ENCODE peak calls at places on chromosome 22, in eight cellular contexts. T, V, H, D, Q, E, N and X are unnamed samples.

GRCh38 chr22:37045958-37046357 is 5.6 kb upstream of the KCTD17 start:
- DNase-seq in D (no peak), V (peak; percentile 28), H (no peak), E (no peak), Q (no peak), N (no peak), T (peak; percentile 32), X (no peak)

GRCh38 chr22:48227341-48228018 is 1465.0 kb downstream of the TBC1D22A start:
- DNase-seq in T (no peak), H (no peak), N (no peak), E (no peak), D (no peak), Q (peak; percentile 25), V (no peak), X (peak; percentile 6)

GRCh38 chr22:46726066-46726985 is 11.7 kb downstream of the CERK start:
- DNase-seq in Q (no peak), E (peak; percentile 48), T (no peak), D (no peak), H (no peak), N (no peak), V (no peak), X (no peak)

GRCh38 chr22:49701380-49702067 is 126.1 kb downstream of the BRD1 start:
- DNase-seq in D (no peak), E (no peak), N (peak; percentile 28), H (no peak), V (no peak), Q (no peak), T (no peak), X (no peak)

GRCh38 chr22:48053973-48054372 is 1291.5 kb downstream of the TBC1D22A start:
- DNase-seq in Q (no peak), T (no peak), N (no peak), D (no peak), V (no peak), H (no peak), E (no peak), X (no peak)

GRCh38 chr22:24376606-24377005 is 50.8 kb upstream of the ADORA2A start:
- DNase-seq in H (no peak), T (no peak), N (no peak), E (no peak), Q (no peak), D (no peak), V (no peak), X (no peak)

GRCh38 chr22:49666146-49666809 is 161.4 kb downstream of the BRD1 start:
- DNase-seq in E (no peak), N (peak; percentile 16), Q (no peak), D (no peak), T (no peak), H (peak; percentile 20), V (no peak), X (no peak)

GRCh38 chr22:49726022-49726681 is 101.5 kb downstream of the BRD1 start:
- DNase-seq in V (no peak), D (no peak), Q (no peak), H (no peak), T (no peak), E (no peak), N (no peak), X (no peak)

GRCh38 chr22:50627452-50627913 is 469 bp downstream of the ARSA start:
- DNase-seq in V (no peak), Q (no peak), E (no peak), T (no peak), N (peak; percentile 55), H (no peak), D (no peak), X (no peak)

GRCh38 chr22:21014202-21015050 is 539 bp upstream of the P2RX6 start:
- DNase-seq in T (peak; percentile 74), E (peak; percentile 90), D (peak; percentile 70), H (peak; percentile 90), N (peak; percentile 93), Q (peak; percentile 84), V (peak; percentile 87), X (peak; percentile 95)

GRCh38 chr22:24975813-24976341 is 23.4 kb downstream of the KIAA1671 start:
- DNase-seq in T (no peak), D (no peak), V (no peak), H (no peak), Q (no peak), N (no peak), E (peak; percentile 76), X (peak; percentile 75)

GRCh38 chr22:46661221-46661851 is 41.1 kb downstream of the GRAMD4 start:
- DNase-seq in Q (no peak), H (no peak), T (peak; percentile 58), V (peak; percentile 69), E (no peak), D (no peak), N (peak; percentile 63), X (no peak)

DNA sequence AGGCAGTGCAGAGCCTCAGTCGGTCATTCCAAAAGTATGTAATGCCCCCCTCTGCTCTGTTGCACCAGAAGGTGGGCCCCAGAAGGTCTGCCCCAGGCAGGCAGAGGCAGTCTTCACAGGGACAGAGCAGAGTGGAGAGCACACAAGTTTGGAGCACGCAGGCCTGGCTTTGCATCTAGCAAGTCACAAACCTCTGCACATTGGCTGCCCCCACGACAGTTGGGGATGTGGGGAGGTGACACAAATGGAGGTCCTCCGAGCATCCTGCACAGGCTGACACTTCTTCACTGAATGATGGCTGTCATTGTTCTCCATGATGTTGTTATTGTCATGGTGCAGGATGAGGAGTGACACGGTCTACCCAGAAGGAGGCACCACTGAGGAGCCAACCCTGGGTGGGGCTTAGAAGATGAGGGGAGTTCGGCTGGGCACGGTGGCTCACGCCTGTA is 11.9 kb downstream of the TOM1 start:
- DNase-seq in N (no peak), Q (no peak), E (no peak), T (no peak), H (no peak), D (no peak), V (no peak), X (no peak)
- H3K27ac ChIP-seq in N (no peak overlapping the region), Q (no peak overlapping the region), E (peak overlapping the region; percentile 94), T (no peak overlapping the region), H (no peak overlapping the region), D (no peak overlapping the region), V (no peak overlapping the region), X (no peak overlapping the region)

DNA sequence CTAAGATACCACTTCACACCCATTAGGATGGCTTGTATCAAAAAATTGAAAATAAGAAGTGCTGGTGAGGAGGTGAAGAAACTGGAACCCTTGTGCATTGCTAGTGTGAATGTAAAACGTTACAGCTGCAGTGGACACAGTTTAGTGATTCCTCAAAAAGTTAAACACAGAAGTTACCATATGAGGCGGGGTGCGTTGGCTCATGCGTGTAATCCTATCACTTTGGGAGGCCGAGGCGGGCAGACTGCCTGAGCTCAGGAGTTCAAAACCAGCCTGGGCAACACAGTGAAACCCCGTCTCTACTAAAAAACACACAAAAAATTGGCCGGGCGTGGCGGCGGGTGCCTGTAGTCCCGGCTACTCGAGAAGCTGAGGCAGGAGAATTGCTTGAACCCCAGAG is 43.5 kb downstream of the SGSM3 start:
- DNase-seq in D (no peak), N (no peak), Q (no peak), V (no peak), E (no peak), H (peak; percentile 45), T (no peak), X (no peak)
- H3K4me1 ChIP-seq in D (peaks cover 16% of the 10 kb centered on the region), N (peaks cover 15% of the 10 kb centered on the region), Q (peaks cover 7% of the 10 kb centered on the region), V (peaks cover 5% of the 10 kb centered on the region), E (peaks cover 11% of the 10 kb centered on the region), H (peaks cover 16% of the 10 kb centered on the region), T (peaks cover 3% of the 10 kb centered on the region), X (no peaks in the 10 kb centered on the region)

GRCh38 chr22:45039206-45039605 is 29.4 kb upstream of the PHF21B start:
- DNase-seq in D (no peak), Q (no peak), N (no peak), H (peak; percentile 22), T (no peak), V (no peak), E (no peak), X (no peak)
- H3K27ac ChIP-seq in D (no peak overlapping the region), Q (no peak overlapping the region), N (no peak overlapping the region), H (no peak overlapping the region), T (no peak overlapping the region), V (no peak overlapping the region), E (no peak overlapping the region), X (no peak overlapping the region)

DNA sequence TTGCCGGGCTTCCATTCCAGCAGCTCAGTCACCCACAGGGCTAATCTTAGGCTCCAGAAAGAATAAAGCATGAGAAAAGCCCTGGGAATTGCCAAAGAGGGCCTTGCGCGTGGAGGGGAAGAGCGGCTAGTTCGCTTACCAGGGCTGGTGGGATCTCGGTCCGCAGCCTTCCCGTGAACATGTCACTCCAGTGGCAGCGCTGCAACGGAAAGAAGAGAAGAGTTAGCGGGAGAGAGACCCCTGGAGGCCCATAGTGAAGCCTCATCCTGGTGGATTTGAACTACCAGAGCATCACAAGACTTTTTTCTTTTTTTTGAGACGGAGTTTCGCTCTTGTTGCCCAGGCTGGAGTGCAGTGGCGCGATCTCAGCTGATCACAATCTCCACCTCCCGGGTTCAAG is 18.0 kb downstream of the RANGAP1 start:
- DNase-seq in V (no peak), T (no peak), D (no peak), Q (no peak), H (no peak), N (no peak), E (no peak), X (no peak)
- H3K4me1 ChIP-seq in V (no peaks in the 10 kb centered on the region), T (no peaks in the 10 kb centered on the region), D (no peaks in the 10 kb centered on the region), Q (no peaks in the 10 kb centered on the region), H (no peaks in the 10 kb centered on the region), N (no peaks in the 10 kb centered on the region), E (peaks cover 14% of the 10 kb centered on the region), X (peaks cover 9% of the 10 kb centered on the region)

GRCh38 chr22:22857607-22858558 is 29.7 kb upstream of the IGLL5 start:
- DNase-seq in H (no peak), E (no peak), Q (no peak), N (no peak), T (no peak), V (no peak), D (no peak), X (no peak)

GRCh38 chr22:22865311-22866072 is 22.1 kb upstream of the IGLL5 start:
- DNase-seq in H (no peak), T (no peak), V (peak; percentile 33), E (no peak), N (peak; percentile 62), D (peak; percentile 42), Q (no peak), X (no peak)

GRCh38 chr22:22866381-22867111 is 21.1 kb upstream of the IGLL5 start:
- DNase-seq in H (no peak), N (no peak), V (peak; percentile 18), T (no peak), Q (no peak), D (no peak), E (no peak), X (no peak)

GRCh38 chr22:22858559-22858937 is 29.1 kb upstream of the IGLL5 start:
- DNase-seq in E (no peak), D (no peak), H (no peak), N (no peak), Q (no peak), V (no peak), T (no peak), X (no peak)

GRCh38 chr22:22863001-22863400 is 24.6 kb upstream of the IGLL5 start:
- DNase-seq in E (no peak), Q (no peak), V (no peak), D (no peak), T (no peak), H (no peak), N (no peak), X (no peak)
- H3K27ac ChIP-seq in E (no peak overlapping the region), Q (no peak overlapping the region), V (no peak overlapping the region), D (no peak overlapping the region), T (no peak overlapping the region), H (no peak overlapping the region), N (no peak overlapping the region), X (no peak overlapping the region)